ENCODE peak calls at places on chromosomes 16 and 17, in four cellular contexts. M is NCI-H1105 treated with DMSO at 0.1 percent for 48 hours; I is amygdala; T is activated naive CD8-positive, alpha-beta T cell treated with anti-CD3 and anti-CD28 coated beads, Interleukin-2, amount 50 U/mL, for 24 hours. Y is an unnamed sample.

GRCh38 chr17:57989011-57989345 is 924 bp upstream of the VEZF1 start:
- DNase-seq in I (no peak), M (peak; percentile 35), T (no peak), Y (no peak)

GRCh38 chr16:83996481-83997252 is 28.6 kb downstream of the NECAB2 start:
- DNase-seq in M (no peak), T (no peak), I (no peak), Y (no peak)

GRCh38 chr16:76748698-76749097 is 442.3 kb upstream of the MON1B start:
- DNase-seq in M (no peak), I (no peak), T (no peak), Y (no peak)

GRCh38 chr17:19470529-19471261 is 59.7 kb downstream of the RNF112 start:
- DNase-seq in I (no peak), T (no peak), M (peak; percentile 67), Y (no peak)

GRCh38 chr17:27463235-27463677 is 7.0 kb downstream of the KSR1 start:
- DNase-seq in T (no peak), I (no peak), M (no peak), Y (no peak)

GRCh38 chr17:14149751-14150150 is 80.4 kb downstream of the COX10 start:
- DNase-seq in M (no peak), T (no peak), I (no peak), Y (no peak)

GRCh38 chr16:30395992-30396560 is 856 bp downstream of the ZNF48 start:
- DNase-seq in M (peak; percentile 20), T (no peak), I (no peak), Y (no peak)

GRCh38 chr17:17523001-17523713 is 27.0 kb upstream of the RASD1 start:
- DNase-seq in I (no peak), M (peak; percentile 66), T (no peak), Y (no peak)

GRCh38 chr16:20969386-20969785 is 68.8 kb downstream of the LYRM1 start:
- DNase-seq in I (no peak), T (no peak), M (no peak), Y (no peak)

GRCh38 chr16:4411684-4412083 is 4.7 kb downstream of the CORO7 start:
- DNase-seq in T (no peak), I (peak; percentile 91), M (peak; percentile 5), Y (no peak)

GRCh38 chr17:58702045-58702476 is 9.7 kb downstream of the RAD51C start:
- DNase-seq in I (no peak), T (no peak), M (no peak), Y (no peak)

GRCh38 chr17:32350662-32351418 is 883 bp downstream of the ZNF207 start:
- DNase-seq in T (no peak), I (no peak), M (peak; percentile 62), Y (peak; percentile 47)

GRCh38 chr17:12958786-12959185 is 59.0 kb downstream of the ELAC2 start:
- DNase-seq in I (no peak), M (no peak), T (no peak), Y (no peak)

GRCh38 chr17:50570516-50570915 is 10.0 kb downstream of the CACNA1G start:
- DNase-seq in T (no peak), I (no peak), M (no peak), Y (no peak)

GRCh38 chr16:3902731-3903130 is 22.2 kb upstream of the CREBBP start:
- DNase-seq in T (no peak), M (peak; percentile 25), I (no peak), Y (no peak)

GRCh38 chr16:47366228-47366627 is 94.6 kb downstream of the ITFG1 start:
- DNase-seq in I (no peak), M (no peak), T (no peak), Y (no peak)

GRCh38 chr17:54102246-54102645 is 279.5 kb downstream of the KIF2B start:
- DNase-seq in M (no peak), T (no peak), I (no peak), Y (no peak)

GRCh38 chr16:48810803-48811453 is 200.9 kb upstream of the N4BP1 start:
- DNase-seq in T (no peak), I (no peak), M (no peak), Y (no peak)

GRCh38 chr17:38749222-38750043 is 1.3 kb upstream of the PCGF2 start:
- DNase-seq in T (no peak), M (peak; percentile 63), I (no peak), Y (no peak)

GRCh38 chr17:39152134-39152884 is 872 bp upstream of the PLXDC1 start:
- DNase-seq in M (peak; percentile 61), I (no peak), T (peak; percentile 26), Y (peak; percentile 55)